ENCODE peak calls at places on chromosomes 5 and 9, in five cellular contexts. T is effector memory CD4-positive, alpha-beta T cell; O is activated effector memory CD4-positive, alpha-beta T cell treated with anti-CD3 and anti-CD28 coated beads, Interleukin-2, amount 50 U/mL, for 16 hours; S is GF-D8; L is stimulated activated CD4-positive, alpha-beta T cell treated with anti-CD3 and anti-CD28 coated beads, Interleukin-12 subunit alpha, Interleukin-12 subunit beta, amount 100 ng/mL, for 4 hours. A is an unnamed sample.

GRCh38 chr9:135905380-135906282 is 1.7 kb downstream of the CAMSAP1 start:
- DNase-seq in T (peak), O (peak), S (no peak), L (peak), A (peak)

GRCh38 chr5:110027527-110028322 is 338.0 kb downstream of the MAN2A1 start:
- DNase-seq in T (no peak), O (no peak), S (no peak), L (no peak), A (no peak)

GRCh38 chr9:42388146-42388690 is 204.8 kb downstream of the SPATA31A6 start:
- DNase-seq in T (no peak), O (no peak), S (no peak), L (no peak), A (no peak)

GRCh38 chr9:21873540-21874221 is 71.2 kb downstream of the MTAP start:
- DNase-seq in T (no peak), O (no peak), S (no peak), L (no peak), A (no peak)

GRCh38 chr5:42655982-42656660 is 100.5 kb upstream of the CCDC152 start:
- DNase-seq in T (no peak), O (no peak), S (no peak), L (no peak), A (no peak)

GRCh38 chr5:7519564-7519963 is 123.6 kb downstream of the ADCY2 start:
- DNase-seq in T (no peak), O (no peak), S (no peak), L (no peak), A (no peak)

GRCh38 chr5:143581148-143581547 is 177.7 kb upstream of the NR3C1 start:
- DNase-seq in T (no peak), O (no peak), S (no peak), L (no peak), A (no peak)

GRCh38 chr5:126251024-126251423 is 172.2 kb upstream of the GRAMD2B start:
- DNase-seq in T (no peak), O (no peak), S (no peak), L (no peak), A (no peak)

GRCh38 chr5:172370648-172371248 is 83.6 kb downstream of the SH3PXD2B start:
- DNase-seq in T (no peak), O (no peak), S (no peak), L (peak), A (no peak)

GRCh38 chr9:18105996-18106595 is 367.9 kb upstream of the ADAMTSL1 start:
- DNase-seq in T (no peak), O (no peak), S (no peak), L (no peak), A (no peak)

GRCh38 chr9:18746631-18747030 is 272.7 kb downstream of the ADAMTSL1 start:
- DNase-seq in T (no peak), O (no peak), S (no peak), L (no peak), A (no peak)

GRCh38 chr5:66994790-66995189 is 201.8 kb downstream of the CD180 start:
- DNase-seq in T (no peak), O (no peak), S (no peak), L (no peak), A (no peak)

GRCh38 chr9:113568481-113569321 is 105.2 kb downstream of the RGS3 start:
- DNase-seq in T (no peak), O (no peak), S (no peak), L (no peak), A (no peak)

GRCh38 chr5:124859027-124859426 is 112.6 kb upstream of the ZNF608 start:
- DNase-seq in T (no peak), O (no peak), S (no peak), L (no peak), A (no peak)

GRCh38 chr5:38462972-38463633 is 93.3 kb downstream of the LIFR start:
- DNase-seq in T (no peak), O (no peak), S (no peak), L (no peak), A (no peak)

GRCh38 chr5:3417376-3417943 is 178.2 kb upstream of the IRX1 start:
- DNase-seq in T (no peak), O (no peak), S (no peak), L (no peak), A (no peak)

GRCh38 chr5:151758141-151758429 is 346 bp downstream of the ATOX1 start:
- DNase-seq in T (no peak), O (no peak), S (no peak), L (no peak), A (no peak)

GRCh38 chr5:8561854-8562253 is 692.9 kb downstream of the MTRR start:
- DNase-seq in T (no peak), O (no peak), S (no peak), L (no peak), A (no peak)

GRCh38 chr5:132460835-132461230 is 29.7 kb downstream of the IRF1 start:
- DNase-seq in T (no peak), O (no peak), S (no peak), L (no peak), A (no peak)

GRCh38 chr9:137465000-137465769 is 6.1 kb upstream of the NSMF start:
- DNase-seq in T (no peak), O (peak), S (no peak), L (no peak), A (no peak)

GRCh38 chr9:135216666-135217431 is 129.4 kb downstream of the OLFM1 start:
- DNase-seq in T (no peak), O (no peak), S (no peak), L (no peak), A (no peak)

GRCh38 chr9:112119225-112120045 is 55.7 kb downstream of the SUSD1 start:
- DNase-seq in T (no peak), O (no peak), S (no peak), L (no peak), A (no peak)

GRCh38 chr9:126049088-126049487 is 277.5 kb upstream of the MVB12B start:
- DNase-seq in T (no peak), O (no peak), S (no peak), L (no peak), A (no peak)

GRCh38 chr5:155616779-155617392 is 603.3 kb downstream of the KIF4B start:
- DNase-seq in T (no peak), O (peak), S (no peak), L (peak), A (no peak)

A was measured in activated T-helper 1 cell treated with Interleukin-2 at 50 U/mL for 16 hours.